ENCODE peak calls at places on chromosomes 1 and 21, in five cellular contexts. B is neuronal stem cell, J is cardiac fibroblast, H is foreskin fibroblast, C is ovary. L is an unnamed sample.

GRCh38 chr1:15856888-15857287 is 9.4 kb downstream of the SPEN start:
- DNase-seq in B (no peak), J (no peak), H (no peak), C (no peak), L (no peak)

GRCh38 chr1:232600430-232601258 is 29.3 kb downstream of the SIPA1L2 start:
- DNase-seq in B (no peak), J (no peak), H (no peak), C (no peak), L (no peak)

GRCh38 chr1:204285438-204286322 is 71.9 kb upstream of the GOLT1A start:
- DNase-seq in B (no peak), J (no peak), H (no peak), C (no peak), L (no peak)

GRCh38 chr1:76928511-76928910 is 61.2 kb downstream of the ST6GALNAC5 start:
- DNase-seq in B (no peak), J (no peak), H (no peak), C (no peak), L (no peak)

GRCh38 chr1:8631163-8631562 is 186.3 kb downstream of the RERE start:
- DNase-seq in B (no peak), J (no peak), H (no peak), C (no peak), L (peak; percentile 36)

GRCh38 chr1:3821004-3821933 is 25.0 kb upstream of the LRRC47 start:
- DNase-seq in B (no peak), J (no peak), H (no peak), C (no peak), L (no peak)

GRCh38 chr1:109762039-109762585 is 1.6 kb downstream of the EPS8L3 start:
- DNase-seq in B (no peak), J (no peak), H (no peak), C (peak; percentile 12), L (no peak)

GRCh38 chr1:198201956-198202784 is 45.4 kb downstream of the NEK7 start:
- DNase-seq in B (no peak), J (no peak), H (no peak), C (no peak), L (no peak)

GRCh38 chr1:160629286-160630210 is 17.3 kb downstream of the SLAMF1 start:
- DNase-seq in B (no peak), J (no peak), H (no peak), C (no peak), L (no peak)

GRCh38 chr1:213122514-213122929 is 71.5 kb downstream of the RPS6KC1 start:
- DNase-seq in B (peak; percentile 11), J (peak; percentile 75), H (peak; percentile 40), C (no peak), L (peak; percentile 70)

GRCh38 chr1:205447457-205448415 is 8.1 kb downstream of the BLACAT1 start:
- DNase-seq in B (no peak), J (peak; percentile 71), H (no peak), C (peak; percentile 61), L (no peak)

GRCh38 chr1:154931940-154932487 is 4.5 kb downstream of the PMVK start:
- DNase-seq in B (no peak), J (no peak), H (no peak), C (no peak), L (peak; percentile 32)

GRCh38 chr1:91924146-91924545 is 25.1 kb upstream of the BRDT start:
- DNase-seq in B (no peak), J (peak; percentile 61), H (peak; percentile 79), C (no peak), L (peak; percentile 82)

GRCh38 chr1:64212023-64212422 is 8.6 kb downstream of the UBE2U start:
- DNase-seq in B (no peak), J (peak; percentile 18), H (peak; percentile 70), C (no peak), L (peak; percentile 87)

GRCh38 chr1:48208251-48208650 is 14.3 kb upstream of the SLC5A9 start:
- DNase-seq in B (no peak), J (no peak), H (no peak), C (no peak), L (no peak)

GRCh38 chr1:61123321-61123720 is 41.0 kb downstream of the NFIA start:
- DNase-seq in B (no peak), J (no peak), H (no peak), C (no peak), L (no peak)

GRCh38 chr1:46342084-46342656 is 1.6 kb downstream of the NSUN4 start:
- DNase-seq in B (no peak), J (peak; percentile 44), H (peak; percentile 25), C (no peak), L (peak; percentile 49)

GRCh38 chr1:20308569-20308968 is 17.9 kb downstream of the VWA5B1 start:
- DNase-seq in B (no peak), J (no peak), H (no peak), C (no peak), L (no peak)

GRCh38 chr1:161707503-161707902 is 474 bp downstream of the FCRLA start:
- DNase-seq in B (no peak), J (no peak), H (no peak), C (no peak), L (no peak)
- H3K4me3 ChIP-seq in B (no peak overlapping the region), J (no peak overlapping the region), H (no peak overlapping the region), C (no peak overlapping the region), L (no peak overlapping the region)

GRCh38 chr1:115082949-115083348 is 6.4 kb downstream of the TSPAN2 start:
- DNase-seq in B (no peak), J (no peak), H (no peak), C (no peak), L (no peak)

GRCh38 chr1:115088871-115089442 is 346 bp downstream of the TSPAN2 start:
- DNase-seq in B (no peak), J (no peak), H (no peak), C (peak; percentile 18), L (no peak)

GRCh38 chr1:115084902-115085505 is 4.3 kb downstream of the TSPAN2 start:
- DNase-seq in B (no peak), J (no peak), H (no peak), C (no peak), L (no peak)

GRCh38 chr1:115088115-115088794 is 1.0 kb downstream of the TSPAN2 start:
- DNase-seq in B (no peak), J (no peak), H (no peak), C (no peak), L (no peak)

GRCh38 chr1:115086176-115086830 is 3.0 kb downstream of the TSPAN2 start:
- DNase-seq in B (no peak), J (no peak), H (no peak), C (no peak), L (no peak)
- H3K4me3 ChIP-seq in B (no peak overlapping the region), J (no peak overlapping the region), H (no peak overlapping the region), C (no peak overlapping the region), L (no peak overlapping the region)

DNA sequence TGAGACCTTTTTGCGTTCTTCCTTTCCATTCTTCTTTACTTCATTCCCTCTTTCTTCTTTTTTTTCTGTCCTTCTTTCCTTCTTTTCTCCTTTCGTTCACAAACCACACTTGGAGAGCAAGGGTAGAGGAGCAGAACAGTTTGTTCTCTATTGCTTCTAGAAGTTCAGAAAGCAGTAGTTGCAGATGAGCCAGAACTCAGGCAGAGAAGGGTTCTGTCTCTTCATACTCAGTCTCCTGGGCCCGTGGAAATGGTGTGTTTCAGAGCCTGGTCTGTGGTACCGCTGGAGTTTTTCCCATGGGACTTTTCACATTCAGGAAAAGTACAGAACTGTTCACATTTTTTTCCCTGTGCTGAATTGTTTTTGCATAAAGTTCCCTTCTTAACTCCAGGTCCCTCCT is 87.0 kb downstream of the ATP5PO start:
- DNase-seq in B (no peak), J (no peak), H (no peak), C (no peak), L (no peak)
- H3K4me3 ChIP-seq in B (no peak overlapping the region), J (no peak overlapping the region), H (no peak overlapping the region), C (no peak overlapping the region), L (no peak overlapping the region)

DNA sequence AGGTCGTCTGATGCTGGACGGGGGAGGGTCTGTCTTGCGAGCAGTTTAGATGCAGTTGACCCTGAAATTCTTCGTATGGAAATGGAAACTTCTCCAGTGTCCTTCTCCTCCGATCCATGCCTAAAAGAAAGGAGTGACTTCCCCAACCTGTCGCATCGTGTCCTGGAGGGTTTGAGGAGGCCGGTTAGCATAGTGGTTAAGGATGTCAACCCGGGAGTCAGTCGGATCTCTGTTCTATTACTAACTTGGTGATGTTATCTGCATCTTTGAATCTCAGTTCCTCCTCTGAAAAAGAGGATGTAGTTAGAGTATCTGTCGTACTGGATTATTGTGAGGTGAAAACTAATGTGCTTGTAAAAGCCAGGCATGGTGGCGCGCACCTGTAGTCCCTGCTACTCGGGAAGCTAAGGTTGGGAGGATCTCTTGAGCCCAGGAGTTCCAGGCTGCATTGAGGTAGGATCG is 700 bp downstream of the ZBTB8B start:
- DNase-seq in B (no peak), J (no peak), H (no peak), C (no peak), L (no peak)
- H3K4me3 ChIP-seq in B (peak overlapping the region; percentile 76), J (peak overlapping the region; percentile 59), H (peak overlapping the region; percentile 55), C (peak overlapping the region; percentile 42), L (peak overlapping the region; percentile 52)

DNA sequence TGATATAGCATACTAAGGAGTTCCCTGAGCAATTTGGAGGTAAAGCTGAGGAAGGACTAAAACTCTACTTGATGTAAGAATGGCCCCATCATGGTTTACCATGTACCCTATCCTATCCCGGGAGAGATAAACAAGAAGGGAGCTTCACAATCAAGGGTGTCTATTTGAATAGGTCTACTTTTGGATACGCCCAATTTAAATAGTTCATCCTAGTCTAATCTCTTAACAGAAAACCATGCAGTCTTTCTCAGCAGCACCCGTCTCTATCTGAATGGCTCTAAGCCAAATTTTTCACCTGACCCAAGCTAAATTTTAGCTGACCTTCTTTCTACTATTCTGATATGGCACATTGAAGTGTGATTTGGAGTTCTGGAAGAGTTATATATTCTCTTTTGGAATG is 122.0 kb downstream of the TNNI3K start:
- DNase-seq in B (no peak), J (no peak), H (no peak), C (no peak), L (no peak)
- H3K4me3 ChIP-seq in B (no peak overlapping the region), J (no peak overlapping the region), H (no peak overlapping the region), C (no peak overlapping the region), L (no peak overlapping the region)

DNA sequence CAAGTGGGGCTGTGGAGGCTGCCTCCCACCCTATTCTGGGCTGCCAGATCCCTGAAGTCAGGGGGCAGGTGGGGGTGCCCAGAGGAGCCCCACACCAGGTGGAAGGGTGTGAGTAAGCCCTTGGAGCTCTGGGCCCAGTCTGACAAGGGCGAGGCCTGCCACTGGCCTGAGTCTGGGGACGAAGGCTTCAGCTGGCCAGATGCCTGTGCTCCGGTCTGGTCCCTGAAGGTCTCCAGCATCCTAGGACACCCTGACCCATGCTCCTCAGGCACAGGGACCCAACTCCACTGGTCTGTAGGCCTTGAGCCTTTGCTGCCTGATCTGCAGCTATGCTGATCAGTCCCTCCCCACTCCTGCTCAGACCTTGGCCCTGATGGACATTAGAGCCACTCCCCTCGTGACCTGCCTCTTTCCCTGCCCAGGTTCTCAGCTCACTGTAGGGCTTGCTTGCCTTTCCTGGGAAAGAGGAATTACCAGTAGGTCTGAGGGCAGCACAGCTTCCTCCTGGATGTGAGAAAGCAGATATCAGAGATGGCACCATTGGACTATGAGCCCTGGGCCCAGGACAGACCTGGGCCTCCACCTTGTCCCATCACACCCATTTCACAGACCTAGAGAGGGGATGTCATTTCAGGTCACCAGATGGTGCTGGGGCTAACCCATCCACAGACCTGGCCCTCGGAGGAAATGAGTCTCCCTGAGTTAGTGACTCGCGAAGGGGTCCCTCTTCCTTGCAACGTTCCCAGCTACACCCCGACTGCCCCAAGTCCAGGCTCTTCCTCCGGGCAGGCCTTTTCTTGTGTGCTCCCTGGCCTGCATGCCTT is 32.8 kb upstream of the CSF3R start:
- DNase-seq in B (no peak), J (no peak), H (no peak), C (no peak), L (no peak)
- H3K4me3 ChIP-seq in B (no peak overlapping the region), J (no peak overlapping the region), H (no peak overlapping the region), C (no peak overlapping the region), L (no peak overlapping the region)